ENCODE peak calls at places on chromosomes 16 and 17, in seven cellular contexts. Q is astrocyte of the cerebellum; I is H9; R is brain microvascular endothelial cell; S is HFFc6; M is left ventricle myocardium inferior; A is CD8-positive, alpha-beta memory T cell. E is an unnamed sample.

GRCh38 chr16:67546761-67547422 is 15.4 kb upstream of the CTCF start:
- DNase-seq in Q (no peak), I (peak; percentile 88), R (peak; percentile 45), S (peak; percentile 44), M (peak; percentile 78), A (peak; percentile 79), E (peak; percentile 62)

GRCh38 chr16:74577882-74578366 is 29.0 kb downstream of the GLG1 start:
- DNase-seq in Q (no peak), I (no peak), R (no peak), S (peak; percentile 77), M (no peak), A (no peak), E (peak; percentile 69)

GRCh38 chr17:10492004-10492403 is 22.6 kb upstream of the MYH4 start:
- DNase-seq in Q (no peak), I (no peak), R (no peak), S (no peak), M (no peak), A (no peak), E (no peak)

GRCh38 chr16:5415123-5415522 is 317.5 kb upstream of the EEF2KMT start:
- DNase-seq in Q (no peak), I (peak; percentile 60), R (no peak), S (no peak), M (no peak), A (no peak), E (peak; percentile 20)

GRCh38 chr16:66728804-66729203 is 22.6 kb downstream of the DYNC1LI2 start:
- DNase-seq in Q (no peak), I (no peak), R (no peak), S (no peak), M (no peak), A (no peak), E (no peak)

GRCh38 chr17:80656590-80656989 is 112.0 kb downstream of the RPTOR start:
- DNase-seq in Q (no peak), I (no peak), R (no peak), S (no peak), M (no peak), A (no peak), E (no peak)

GRCh38 chr16:88747588-88748301 is 37.3 kb downstream of the PIEZO1 start:
- DNase-seq in Q (no peak), I (peak; percentile 83), R (no peak), S (no peak), M (no peak), A (no peak), E (peak; percentile 80)

GRCh38 chr17:42421479-42422332 is 1.4 kb downstream of the CAVIN1 start:
- DNase-seq in Q (no peak), I (peak; percentile 57), R (peak; percentile 53), S (peak; percentile 72), M (peak; percentile 56), A (no peak), E (peak; percentile 59)

GRCh38 chr17:77296769-77297409 is 156.1 kb downstream of the SEC14L1 start:
- DNase-seq in Q (no peak), I (no peak), R (no peak), S (no peak), M (no peak), A (no peak), E (no peak)

GRCh38 chr17:17837380-17837821 is 615 bp upstream of the SREBF1 start:
- DNase-seq in Q (no peak), I (peak; percentile 84), R (peak; percentile 69), S (peak; percentile 63), M (no peak), A (no peak), E (peak; percentile 76)

GRCh38 chr16:83473109-83473508 is 334.7 kb upstream of the HSBP1 start:
- DNase-seq in Q (no peak), I (peak; percentile 1), R (no peak), S (no peak), M (no peak), A (no peak), E (no peak)

GRCh38 chr17:55177159-55177913 is 87.4 kb upstream of the HLF start:
- DNase-seq in Q (no peak), I (peak; percentile 61), R (no peak), S (no peak), M (no peak), A (no peak), E (no peak)

GRCh38 chr17:3474212-3474611 is 1.6 kb upstream of the ASPA start:
- DNase-seq in Q (no peak), I (no peak), R (no peak), S (no peak), M (no peak), A (no peak), E (no peak)